ENCODE peak calls at places on chromosomes 5 and 9, in eight cellular contexts. D is activated gamma-delta T cell treated with Interleukin-2 at 50 U/mL for 16 hours, A is PC-3, L is SW480, Y is stromal cell of bone marrow, X is GM03348, G is GM23338, W is amygdala. Q is an unnamed sample.

GRCh38 chr5:106974256-106974655 is 696.5 kb downstream of the EFNA5 start:
- DNase-seq in D (no peak), A (no peak), L (no peak), Y (no peak), X (no peak), G (no peak), W (no peak), Q (no peak)

GRCh38 chr9:131418143-131419028 is 24.5 kb downstream of the PRRC2B start:
- DNase-seq in D (no peak), A (no peak), L (peak; percentile 39), Y (no peak), X (no peak), G (peak; percentile 66), W (peak; percentile 39), Q (no peak)

GRCh38 chr9:126697350-126697749 is 83.6 kb downstream of the LMX1B start:
- DNase-seq in D (no peak), A (no peak), L (no peak), Y (no peak), X (no peak), G (no peak), W (no peak), Q (no peak)

GRCh38 chr9:74147906-74148305 is 349.2 kb upstream of the RORB start:
- DNase-seq in D (no peak), A (no peak), L (no peak), Y (no peak), X (no peak), G (no peak), W (no peak), Q (no peak)

GRCh38 chr5:133668458-133668857 is 56.1 kb upstream of the FSTL4 start:
- DNase-seq in D (no peak), A (no peak), L (no peak), Y (no peak), X (no peak), G (no peak), W (no peak), Q (no peak)

GRCh38 chr5:75823811-75824210 is 106.6 kb upstream of the POC5 start:
- DNase-seq in D (no peak), A (no peak), L (no peak), Y (no peak), X (no peak), G (no peak), W (no peak), Q (no peak)

GRCh38 chr5:55102345-55102744 is at the start of gene GZMA:
- DNase-seq in D (peak; percentile 13), A (no peak), L (peak; percentile 6), Y (no peak), X (no peak), G (no peak), W (no peak), Q (no peak)

GRCh38 chr9:124718928-124719327 is 52.2 kb downstream of the NR6A1 start:
- DNase-seq in D (no peak), A (no peak), L (no peak), Y (no peak), X (no peak), G (no peak), W (no peak), Q (no peak)

GRCh38 chr5:140734354-140734753 is 34.1 kb downstream of the ZMAT2 start:
- DNase-seq in D (no peak), A (peak; percentile 3), L (peak; percentile 40), Y (peak; percentile 4), X (peak; percentile 47), G (no peak), W (no peak), Q (no peak)

GRCh38 chr5:88602584-88602983 is 280.4 kb downstream of the MEF2C start:
- DNase-seq in D (no peak), A (peak; percentile 26), L (no peak), Y (no peak), X (no peak), G (peak; percentile 77), W (no peak), Q (no peak)

GRCh38 chr5:88398316-88398715 is 129.7 kb upstream of the TMEM161B start:
- DNase-seq in D (no peak), A (no peak), L (no peak), Y (no peak), X (no peak), G (no peak), W (peak; percentile 10), Q (no peak)

Q was measured in nucleus accumbens.